ENCODE peak calls at places on chromosomes 6 and 20, in seven cellular contexts. N, K, Q, Z, D, Y and H are unnamed samples.

GRCh38 chr6:154791561-154792317 is 58.5 kb downstream of the SCAF8 start:
- ATAC-seq in Z (no peak), K (no peak), Q (no peak), D (no peak), N (no peak), Y (no peak), H (no peak)

GRCh38 chr6:150373260-150373701 is 4.5 kb downstream of the IYD start:
- ATAC-seq in Z (no peak), Q (no peak), K (no peak), N (no peak), Y (no peak), D (peak; percentile 57), H (peak; percentile 57)

GRCh38 chr6:54988576-54988975 is 142.0 kb downstream of the FAM83B start:
- ATAC-seq in K (no peak), N (no peak), D (no peak), Q (no peak), Y (no peak), Z (no peak), H (no peak)

GRCh38 chr6:156508923-156509322 is 268.3 kb upstream of the ARID1B start:
- ATAC-seq in D (no peak), K (no peak), Y (no peak), Z (no peak), N (no peak), Q (no peak), H (no peak)

GRCh38 chr6:37565267-37566208 is 65.8 kb upstream of the CCDC167 start:
- ATAC-seq in Z (peak; percentile 67), Y (no peak), K (peak; percentile 85), D (peak; percentile 4), N (peak; percentile 22), Q (no peak), H (no peak)

GRCh38 chr6:114140416-114140815 is 169.5 kb upstream of the HDAC2 start:
- ATAC-seq in K (no peak), D (no peak), Q (no peak), Y (no peak), Z (no peak), N (no peak), H (no peak)

GRCh38 chr6:57262901-57263694 is 41.0 kb upstream of the RAB23 start:
- ATAC-seq in D (no peak), Y (no peak), Z (no peak), K (no peak), N (no peak), Q (peak; percentile 71), H (peak; percentile 49)

GRCh38 chr20:35635652-35636051 is 20.0 kb downstream of the SPAG4 start:
- ATAC-seq in N (peak; percentile 76), Q (no peak), Y (no peak), D (no peak), K (peak; percentile 19), Z (no peak), H (no peak)

GRCh38 chr6:71420693-71421328 is 132.2 kb downstream of the OGFRL1 start:
- ATAC-seq in N (no peak), K (peak; percentile 97), Z (peak; percentile 96), Y (no peak), Q (peak; percentile 99), D (no peak), H (peak; percentile 99)

GRCh38 chr6:130303436-130303835 is 62.4 kb upstream of the TMEM200A start:
- ATAC-seq in N (no peak), Y (no peak), K (no peak), D (no peak), Z (no peak), Q (no peak), H (no peak)

GRCh38 chr20:5923493-5923892 is 26.8 kb downstream of the TRMT6 start:
- ATAC-seq in Z (no peak), K (no peak), Y (no peak), D (no peak), N (no peak), Q (no peak), H (no peak)

GRCh38 chr6:150689900-150690590 is 90.4 kb downstream of the PLEKHG1 start:
- ATAC-seq in Y (no peak), N (no peak), D (peak; percentile 79), Q (no peak), Z (no peak), K (no peak), H (no peak)

GRCh38 chr6:150622941-150623874 is 23.5 kb downstream of the PLEKHG1 start:
- ATAC-seq in D (peak; percentile 97), Y (no peak), N (no peak), K (no peak), Q (peak; percentile 57), Z (no peak), H (no peak)

GRCh38 chr6:77368660-77369313 is 94.5 kb downstream of the HTR1B start:
- ATAC-seq in Q (peak; percentile 78), Y (peak; percentile 95), D (peak; percentile 93), N (no peak), Z (no peak), K (peak; percentile 98), H (peak; percentile 42)

GRCh38 chr6:87791485-87791884 is 89.5 kb upstream of the AKIRIN2 start:
- ATAC-seq in K (no peak), D (no peak), Q (no peak), Y (no peak), Z (no peak), N (no peak), H (no peak)

GRCh38 chr6:143166247-143166695 is 105.6 kb downstream of the AIG1 start:
- ATAC-seq in Z (no peak), N (no peak), K (no peak), Y (no peak), Q (no peak), D (no peak), H (no peak)

GRCh38 chr6:52157301-52157930 is 28.8 kb upstream of the IL17A start:
- ATAC-seq in D (peak; percentile 75), Y (no peak), Z (no peak), Q (no peak), K (no peak), N (no peak), H (no peak)

GRCh38 chr6:137427670-137428290 is 66.4 kb downstream of the OLIG3 start:
- ATAC-seq in Q (no peak), Y (no peak), K (no peak), Z (no peak), N (no peak), D (no peak), H (no peak)

GRCh38 chr6:80173411-80173810 is 66.9 kb downstream of the BCKDHB start:
- ATAC-seq in D (no peak), N (no peak), K (no peak), Z (no peak), Y (no peak), Q (no peak), H (no peak)

DNA sequence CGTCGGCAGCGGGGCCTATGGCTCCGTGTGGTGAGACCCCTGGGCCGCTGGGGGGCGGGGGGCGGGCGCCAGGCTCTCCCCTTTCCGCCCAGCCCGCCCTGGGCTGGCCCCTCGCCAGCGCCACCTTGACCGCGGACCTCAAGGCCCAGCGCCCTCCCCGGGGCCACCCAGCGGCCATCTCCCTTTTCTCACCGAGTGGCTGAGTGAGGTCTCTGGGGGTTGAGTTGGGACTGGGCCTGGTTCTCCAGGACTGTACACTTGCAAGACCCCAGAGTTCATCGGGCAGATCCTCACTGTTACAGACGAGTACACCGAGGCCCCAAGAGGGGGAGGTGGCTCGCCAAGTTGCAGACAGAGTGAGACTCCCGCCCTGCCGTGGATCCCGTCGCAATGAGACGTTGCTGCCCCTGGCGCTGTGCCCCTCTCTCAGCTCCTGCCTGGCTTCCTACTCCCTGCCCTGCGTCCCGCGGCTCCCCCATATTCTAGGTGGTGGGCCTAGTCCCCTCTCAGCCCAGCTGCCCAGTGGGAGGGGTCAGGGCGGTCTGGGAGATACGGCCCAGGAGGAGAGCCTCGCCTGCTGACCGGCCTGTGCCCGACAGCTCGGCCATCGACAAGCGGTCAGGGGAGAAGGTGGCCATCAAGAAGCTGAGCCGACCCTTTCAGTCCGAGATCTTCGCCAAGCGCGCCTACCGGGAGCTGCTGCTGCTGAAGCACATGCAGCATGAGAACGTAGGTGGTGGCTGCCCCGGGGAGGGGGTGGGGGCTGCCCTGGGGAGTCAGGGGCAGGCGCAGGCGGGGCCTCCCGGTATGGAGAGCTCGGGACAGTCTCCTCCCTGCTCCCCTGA is 581 bp downstream of the MAPK13 start:
- ATAC-seq in Q (peak; percentile 52), D (peak; percentile 72), N (peak; percentile 76), K (peak; percentile 61), Y (peak; percentile 65), Z (peak; percentile 68), H (peak; percentile 29)
- TF ChIP-seq POLR2AphosphoS5 in Q (no peak), D (no peak), N (peak; percentile 65), K (peak; percentile 10), Y (peak; percentile 10), Z (no peak), H (no peak)

GRCh38 chr6:26195376-26195923 is 108.2 kb downstream of the HFE start:
- ATAC-seq in D (peak; percentile 50), Q (peak; percentile 85), Z (peak; percentile 67), N (peak; percentile 51), K (peak; percentile 15), Y (peak; percentile 19), H (peak; percentile 68)

GRCh38 chr6:26195924-26196845 is 109.0 kb downstream of the HFE start:
- ATAC-seq in Z (no peak), Q (no peak), Y (no peak), D (no peak), K (peak; percentile 0), N (peak; percentile 0), H (no peak)

GRCh38 chr6:26197736-26198625 is 110.8 kb downstream of the HFE start:
- ATAC-seq in Q (no peak), D (peak; percentile 10), N (peak; percentile 7), K (peak; percentile 4), Z (no peak), Y (peak; percentile 18), H (no peak)

GRCh38 chr6:26198626-26199056 is 111.4 kb downstream of the HFE start:
- ATAC-seq in Y (peak; percentile 9), Z (peak; percentile 8), N (no peak), Q (peak; percentile 37), D (peak; percentile 9), K (peak; percentile 0), H (peak; percentile 3)

GRCh38 chr6:26196846-26197683 is 109.8 kb downstream of the HFE start:
- ATAC-seq in D (peak; percentile 61), N (peak; percentile 66), K (peak; percentile 45), Q (peak; percentile 79), Y (peak; percentile 41), Z (peak; percentile 59), H (peak; percentile 68)
- TF ChIP-seq POLR2AphosphoS5 in D (peak; percentile 100), N (peak; percentile 98), K (peak; percentile 87), Q (peak; percentile 90), Y (peak; percentile 87), Z (peak; percentile 91), H (peak; percentile 96)

GRCh38 chr20:47079047-47079446 is 184.4 kb downstream of the EYA2 start:
- ATAC-seq in Q (no peak), D (no peak), N (no peak), Y (no peak), Z (no peak), K (no peak), H (no peak)
- TF ChIP-seq POLR2AphosphoS5 in Q (no peak), D (no peak), N (no peak), Y (no peak), Z (no peak), K (no peak), H (no peak)

DNA sequence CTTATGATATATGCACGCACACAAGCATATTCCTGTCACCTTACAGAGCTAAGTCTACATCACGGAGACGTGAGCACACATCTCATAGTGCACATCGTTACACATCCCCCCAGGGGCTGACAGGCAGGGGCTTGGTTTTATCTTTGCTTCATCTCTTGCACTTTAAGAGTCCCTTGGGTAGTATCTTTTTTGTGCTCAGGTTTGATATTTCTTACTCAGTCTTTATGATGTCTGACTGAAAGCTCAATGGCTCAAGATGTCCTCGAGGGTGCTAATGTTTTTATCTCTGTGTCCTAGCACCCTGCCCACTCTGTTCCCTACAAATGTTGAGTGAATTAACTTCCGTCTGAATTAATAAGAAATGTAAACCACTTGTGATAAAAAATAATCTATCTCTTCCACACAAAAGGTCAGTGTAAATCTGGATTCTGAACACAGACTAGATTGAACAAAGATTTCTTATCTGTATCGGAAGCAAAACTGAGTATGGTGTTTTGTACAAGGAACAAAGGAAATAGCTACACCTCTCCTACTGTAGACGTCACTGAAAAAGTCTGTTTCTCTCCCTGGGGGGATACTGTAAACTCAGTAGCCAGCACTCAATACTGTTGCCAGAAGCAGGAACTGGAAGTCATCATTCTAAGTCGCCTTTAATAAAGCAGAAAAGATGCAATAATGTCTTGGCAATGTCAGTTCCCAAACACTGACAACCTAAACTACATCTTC is 195.1 kb downstream of the PRKN start:
- ATAC-seq in Q (no peak), D (no peak), Y (no peak), Z (no peak), K (no peak), N (no peak), H (no peak)
- TF ChIP-seq POLR2AphosphoS5 in Q (no peak), D (no peak), Y (no peak), Z (no peak), K (no peak), N (no peak), H (no peak)